ENCODE peak calls at places on chromosomes 13 and 19, in four cellular contexts. H, T, R and Z are unnamed samples.

GRCh38 chr19:9370747-9371619 is 8.2 kb downstream of the ZNF177 start:
- DNase-seq in H (no peak), T (no peak), R (no peak), Z (no peak)

GRCh38 chr19:49512970-49513745 is 697 bp downstream of the FCGRT start:
- DNase-seq in H (peak; percentile 59), T (peak; percentile 62), R (peak; percentile 80), Z (peak; percentile 93)

GRCh38 chr13:64930636-64931035 is 2299.5 kb downstream of the PCDH9 start:
- DNase-seq in H (no peak), T (no peak), R (no peak), Z (no peak)

GRCh38 chr13:109330941-109331340 is 455.4 kb downstream of the IRS2 start:
- DNase-seq in H (no peak), T (no peak), R (no peak), Z (no peak)

GRCh38 chr19:44401108-44401786 is at the start of gene ZNF285:
- DNase-seq in H (peak; percentile 84), T (peak; percentile 87), R (peak; percentile 97), Z (peak; percentile 89)

GRCh38 chr13:114115191-114115671 is 17.2 kb downstream of the RASA3 start:
- DNase-seq in H (peak; percentile 29), T (peak; percentile 39), R (no peak), Z (peak; percentile 87)

GRCh38 chr13:60229708-60230272 is 66.1 kb upstream of the DIAPH3 start:
- DNase-seq in H (no peak), T (no peak), R (no peak), Z (no peak)

GRCh38 chr19:44925114-44925891 is 10.9 kb downstream of the APOC1 start:
- DNase-seq in H (peak; percentile 52), T (peak; percentile 47), R (peak; percentile 87), Z (peak; percentile 96)

GRCh38 chr19:56066152-56067023 is 54.7 kb downstream of the ZNF787 start:
- DNase-seq in H (peak; percentile 74), T (peak; percentile 81), R (peak; percentile 80), Z (peak; percentile 90)

GRCh38 chr19:42409477-42409876 is 17.7 kb downstream of the LIPE start:
- DNase-seq in H (peak; percentile 36), T (peak; percentile 57), R (peak; percentile 80), Z (no peak)

GRCh38 chr13:22866221-22866620 is 314.6 kb upstream of the SGCG start:
- DNase-seq in H (no peak), T (no peak), R (no peak), Z (no peak)

DNA sequence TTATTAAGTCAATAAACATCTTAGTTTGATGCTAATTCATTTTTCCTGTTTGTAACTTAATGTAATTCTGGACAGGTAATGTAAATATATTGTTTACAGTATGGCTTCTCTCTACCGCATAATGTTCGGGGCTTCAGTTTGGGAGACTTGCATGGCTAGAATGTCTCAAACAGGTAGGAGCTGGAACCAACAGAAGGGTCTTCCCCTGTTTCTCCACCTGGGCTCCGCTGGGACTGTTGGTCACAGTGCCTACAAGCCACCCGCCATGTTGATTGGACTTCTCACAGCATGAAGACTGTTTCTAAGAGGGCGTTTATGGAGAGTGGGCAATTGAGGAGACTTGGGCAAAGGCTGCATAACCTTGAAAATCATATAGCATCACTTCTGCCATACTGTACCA is 148.6 kb downstream of the UFM1 start:
- DNase-seq in H (no peak), T (no peak), R (no peak), Z (no peak)
- H3K4me3 ChIP-seq in H (no peak overlapping the region), T (no peak overlapping the region), R (no peak overlapping the region), Z (no peak overlapping the region)

GRCh38 chr13:97125051-97125809 is 96.9 kb upstream of the MBNL2 start:
- DNase-seq in H (no peak), T (peak; percentile 28), R (no peak), Z (peak; percentile 89)
- TF ChIP-seq CTCF in H (no peak), T (peak; percentile 38), R (peak; percentile 30), Z (no peak)

GRCh38 chr19:17778621-17779280 is 16.2 kb upstream of the B3GNT3 start:
- DNase-seq in H (no peak), T (no peak), R (no peak), Z (no peak)

GRCh38 chr19:17779281-17779930 is 15.5 kb upstream of the B3GNT3 start:
- DNase-seq in H (no peak), T (no peak), R (peak; percentile 65), Z (no peak)

GRCh38 chr19:17775245-17775927 is 19.6 kb upstream of the B3GNT3 start:
- DNase-seq in H (peak; percentile 42), T (no peak), R (no peak), Z (no peak)

GRCh38 chr19:17775991-17776803 is 18.7 kb upstream of the B3GNT3 start:
- DNase-seq in H (no peak), T (no peak), R (no peak), Z (no peak)

DNA sequence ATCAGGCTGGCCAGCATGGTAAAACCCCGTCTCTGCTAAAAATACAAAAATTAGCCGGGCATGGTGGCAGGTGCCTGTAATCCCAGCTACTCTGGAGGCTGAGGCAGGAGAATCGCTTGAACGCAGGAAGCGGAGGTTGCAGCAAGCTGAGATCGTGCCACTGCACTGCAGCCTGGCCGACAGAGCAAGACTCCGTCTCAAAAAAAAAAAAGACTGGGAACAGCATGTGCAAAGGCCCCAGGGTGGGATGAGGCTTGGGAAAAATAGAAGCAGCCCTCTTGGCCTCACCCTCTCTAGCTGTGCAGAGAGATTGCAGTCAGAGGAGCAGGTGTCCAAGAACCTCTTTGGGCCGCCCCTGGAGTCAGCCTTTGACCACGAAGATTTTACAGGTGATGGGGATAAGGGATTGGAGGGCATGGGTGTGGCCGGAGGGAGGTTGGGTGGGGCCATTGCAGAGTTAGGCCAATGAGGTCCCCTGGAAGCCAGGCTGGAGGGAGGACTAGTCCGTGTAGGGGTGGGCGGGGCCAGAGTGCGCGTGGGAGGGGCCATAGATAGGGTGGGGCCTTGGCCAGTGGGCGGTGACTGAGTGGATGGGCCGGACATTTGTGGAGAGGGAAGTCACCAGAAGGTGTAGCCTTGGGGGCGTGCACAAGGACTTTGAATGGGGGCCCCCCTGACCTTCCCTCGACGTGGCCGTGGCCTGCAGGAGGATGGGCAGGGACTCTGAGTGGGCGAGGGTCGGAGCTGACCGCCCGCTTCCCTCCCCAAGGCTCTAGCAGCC is 16.9 kb upstream of the B3GNT3 start:
- DNase-seq in H (peak; percentile 79), T (no peak), R (peak; percentile 82), Z (no peak)
- TF ChIP-seq POLR2A in H (no peak), T (no peak), R (no peak), Z (no peak)

GRCh38 chr19:29724741-29725140 is 9.7 kb upstream of the C19orf12 start:
- DNase-seq in H (no peak), T (no peak), R (no peak), Z (no peak)
- H3K4me3 ChIP-seq in H (no peak overlapping the region), T (no peak overlapping the region), R (peak overlapping the region; percentile 37), Z (no peak overlapping the region)

DNA sequence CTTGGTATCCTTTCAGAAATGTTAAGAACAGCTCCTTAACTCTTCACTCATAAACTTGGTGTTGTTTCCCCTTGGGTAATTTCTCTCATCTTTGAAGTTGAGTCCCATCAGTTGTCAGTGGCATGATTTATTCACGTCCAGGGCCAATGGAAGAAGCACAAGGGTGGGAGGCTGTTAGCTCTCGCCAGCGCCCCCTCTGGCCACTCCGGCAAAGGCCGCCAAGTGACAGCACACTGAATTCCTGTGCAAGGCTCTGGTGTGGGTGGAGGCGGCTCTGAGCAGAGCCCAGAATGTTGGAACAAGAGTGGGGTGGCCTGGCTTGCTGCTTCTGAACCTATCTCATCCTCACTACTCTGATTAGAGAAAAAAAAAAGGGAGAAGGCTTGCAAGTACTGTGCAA is 13.1 kb upstream of the MEDAG start:
- DNase-seq in H (no peak), T (no peak), R (no peak), Z (peak; percentile 65)
- TF ChIP-seq CTCF in H (no peak), T (no peak), R (peak; percentile 20), Z (no peak)